ENCODE peak calls at places on chromosomes 12 and 14, in seven cellular contexts. Z is CD4-positive, alpha-beta T cell; H is activated CD8-positive, alpha-beta T cell treated with anti-CD3 and anti-CD28 coated beads for 36 hours; X is NCI-H1417; P is T-helper 2 cell; L is NCI-H1105 treated with DMSO at 0.1 percent for 48 hours; O is activated CD8-positive, alpha-beta memory T cell treated with anti-CD3 and anti-CD28 coated beads for 4 hours. I is an unnamed sample.

GRCh38 chr12:56601503-56601902 is 28.6 kb downstream of the BAZ2A start:
- DNase-seq in X (no peak), L (no peak), O (no peak), Z (peak), H (peak), P (no peak), I (no peak)

GRCh38 chr14:73026243-73026844 is 562 bp downstream of the ZFYVE1 start:
- DNase-seq in H (no peak), P (no peak), X (peak), Z (no peak), L (no peak), O (no peak), I (no peak)

GRCh38 chr14:69268763-69269162 is 8.8 kb downstream of the GALNT16 start:
- DNase-seq in Z (no peak), P (no peak), H (no peak), X (no peak), L (no peak), O (no peak), I (no peak)

GRCh38 chr14:20472566-20473206 is 3.5 kb downstream of the PNP start:
- DNase-seq in H (no peak), Z (no peak), O (no peak), X (no peak), P (no peak), L (no peak), I (no peak)

GRCh38 chr12:7750350-7750749 is 3.2 kb upstream of the CLEC4C start:
- DNase-seq in L (no peak), P (no peak), Z (no peak), O (no peak), H (no peak), X (no peak), I (no peak)

GRCh38 chr12:45518516-45519235 is 210.8 kb upstream of the ARID2 start:
- DNase-seq in O (peak), H (peak), X (peak), P (peak), L (no peak), Z (peak), I (no peak)

GRCh38 chr12:1776139-1776975 is 44.0 kb upstream of the LRTM2 start:
- DNase-seq in L (no peak), O (no peak), Z (no peak), H (no peak), X (peak), P (no peak), I (no peak)

GRCh38 chr12:15608931-15609330 is 180.3 kb downstream of the EPS8 start:
- DNase-seq in H (no peak), X (no peak), L (no peak), P (no peak), Z (no peak), O (no peak), I (no peak)

GRCh38 chr14:102517412-102518062 is 8.0 kb upstream of the ANKRD9 start:
- DNase-seq in L (no peak), X (no peak), O (no peak), Z (no peak), P (no peak), H (no peak), I (no peak)

GRCh38 chr12:29561736-29562135 is 64.2 kb upstream of the OVCH1 start:
- DNase-seq in X (no peak), P (no peak), Z (no peak), H (no peak), L (no peak), O (no peak), I (no peak)

GRCh38 chr12:64950899-64951298 is 126.5 kb downstream of the TBC1D30 start:
- DNase-seq in H (no peak), L (no peak), Z (no peak), O (no peak), P (no peak), X (no peak), I (no peak)

GRCh38 chr14:33943484-33943883 is 7.4 kb downstream of the EGLN3 start:
- DNase-seq in X (no peak), Z (no peak), P (no peak), L (no peak), O (no peak), H (no peak), I (no peak)

GRCh38 chr14:23399591-23399990 is 8.5 kb downstream of the MYH6 start:
- DNase-seq in X (no peak), O (no peak), P (no peak), H (no peak), L (no peak), Z (no peak), I (no peak)

GRCh38 chr14:100193417-100194357 is 34.2 kb upstream of the DEGS2 start:
- DNase-seq in H (peak), L (no peak), O (no peak), X (no peak), P (no peak), Z (no peak), I (peak)

GRCh38 chr14:72745991-72746980 is 147.6 kb downstream of the DPF3 start:
- DNase-seq in X (no peak), L (no peak), H (peak), O (no peak), P (no peak), Z (no peak), I (no peak)

GRCh38 chr14:97005908-97006307 is 208.7 kb downstream of the VRK1 start:
- DNase-seq in O (no peak), P (no peak), Z (no peak), H (no peak), L (no peak), X (no peak), I (no peak)

GRCh38 chr14:76924363-76925151 is 98.3 kb downstream of the LRRC74A start:
- DNase-seq in X (peak), Z (peak), H (peak), L (peak), P (no peak), O (no peak), I (peak)

GRCh38 chr14:22973217-22974032 is 8.9 kb downstream of the AJUBA start:
- DNase-seq in H (peak), O (no peak), Z (peak), P (no peak), X (peak), L (peak), I (peak)

GRCh38 chr12:30816742-30817465 is 62.2 kb upstream of the CAPRIN2 start:
- DNase-seq in O (no peak), H (no peak), Z (no peak), P (no peak), X (no peak), L (no peak), I (no peak)

GRCh38 chr12:130916251-130916911 is 37.3 kb upstream of the ADGRD1 start:
- DNase-seq in X (peak), O (no peak), H (peak), L (peak), Z (no peak), P (no peak), I (peak)

GRCh38 chr14:105375635-105376057 is 22.7 kb upstream of the TEX22 start:
- DNase-seq in X (peak), Z (no peak), H (peak), L (no peak), P (peak), O (peak), I (no peak)

GRCh38 chr12:29581641-29582040 is 84.2 kb upstream of the OVCH1 start:
- DNase-seq in L (no peak), P (no peak), H (no peak), X (no peak), O (no peak), Z (no peak), I (no peak)

GRCh38 chr14:76260749-76261148 is 109.0 kb downstream of the GPATCH2L start:
- DNase-seq in X (no peak), L (no peak), P (no peak), Z (no peak), H (no peak), O (no peak), I (no peak)

GRCh38 chr14:103847954-103848719 is 762 bp upstream of the PPP1R13B start:
- DNase-seq in L (peak), X (peak), O (no peak), Z (no peak), H (no peak), P (no peak), I (peak)

GRCh38 chr14:69636051-69636639 is 24.7 kb downstream of the SUSD6 start:
- DNase-seq in X (peak), L (no peak), P (no peak), Z (no peak), O (peak), H (peak), I (no peak)

GRCh38 chr12:42162198-42162597 is 17.5 kb upstream of the GXYLT1 start:
- DNase-seq in O (no peak), X (no peak), H (no peak), L (no peak), P (no peak), Z (no peak), I (no peak)

GRCh38 chr12:104064842-104065441 is 611 bp downstream of the HCFC2 start:
- DNase-seq in Z (no peak), H (peak), P (no peak), X (peak), O (no peak), L (no peak), I (peak)

GRCh38 chr14:75561013-75561432 is 17.4 kb upstream of the FLVCR2 start:
- DNase-seq in L (peak), H (peak), X (peak), O (peak), P (peak), Z (peak), I (peak)

GRCh38 chr12:13680916-13681315 is 300.5 kb downstream of the GRIN2B start:
- DNase-seq in L (no peak), O (no peak), P (no peak), Z (no peak), X (no peak), H (no peak), I (no peak)

GRCh38 chr12:10960260-10960659 is 21.2 kb upstream of the TAS2R14 start:
- DNase-seq in L (no peak), H (no peak), P (peak), X (no peak), O (no peak), Z (no peak), I (no peak)

GRCh38 chr12:12508612-12509011 is 54.1 kb downstream of the DUSP16 start:
- DNase-seq in L (no peak), X (no peak), H (no peak), P (no peak), Z (no peak), O (no peak), I (no peak)

GRCh38 chr14:37088356-37088755 is 84.0 kb downstream of the SLC25A21 start:
- DNase-seq in Z (no peak), O (no peak), L (no peak), P (no peak), H (no peak), X (peak), I (no peak)

GRCh38 chr12:87953257-87953860 is 75.8 kb downstream of the C12orf50 start:
- DNase-seq in L (peak), P (no peak), X (peak), Z (no peak), O (no peak), H (no peak), I (peak)

GRCh38 chr12:4518106-4518728 is 20.5 kb upstream of the RAD51AP1 start:
- DNase-seq in Z (no peak), L (no peak), H (no peak), X (no peak), P (no peak), O (no peak), I (no peak)

GRCh38 chr12:91616401-91616800 is 433.8 kb upstream of the DCN start:
- DNase-seq in L (no peak), Z (no peak), O (no peak), X (no peak), H (no peak), P (no peak), I (no peak)

GRCh38 chr12:123260081-123260480 is 11.6 kb downstream of the CDK2AP1 start:
- DNase-seq in P (no peak), H (no peak), O (no peak), X (no peak), L (no peak), Z (no peak), I (no peak)

GRCh38 chr12:119318811-119319210 is 15.7 kb upstream of the CCDC60 start:
- DNase-seq in L (no peak), P (no peak), X (no peak), H (no peak), O (no peak), Z (no peak), I (peak)

GRCh38 chr12:2129076-2129475 is 76.3 kb downstream of the CACNA1C start:
- DNase-seq in P (no peak), H (no peak), L (no peak), O (no peak), Z (no peak), X (peak), I (no peak)

I was measured in NCI-H526.